ENCODE peak calls at places on chromosomes 5 and 9, in five cellular contexts. R is HCT116, G is mucosa of descending colon, B is GM06990, S is SJSA1. E is an unnamed sample.

GRCh38 chr5:164302533-164303235 is 797.3 kb downstream of the MAT2B start:
- DNase-seq in R (no peak), G (no peak), B (no peak), S (no peak), E (no peak)

GRCh38 chr5:66554211-66554610 is 42.0 kb upstream of the MAST4 start:
- DNase-seq in R (no peak), G (no peak), B (peak; percentile 57), S (no peak), E (no peak)

GRCh38 chr9:129109952-129110739 is 447 bp downstream of the CRAT start:
- DNase-seq in R (no peak), G (no peak), B (no peak), S (peak; percentile 59), E (no peak)

GRCh38 chr5:141878186-141878770 is at the start of gene PCDH1:
- DNase-seq in R (no peak), G (no peak), B (no peak), S (no peak), E (no peak)

GRCh38 chr9:4221936-4222335 is 77.9 kb downstream of the GLIS3 start:
- DNase-seq in R (no peak), G (no peak), B (no peak), S (no peak), E (no peak)

GRCh38 chr5:134592141-134592746 is 40.4 kb downstream of the SAR1B start:
- DNase-seq in R (no peak), G (no peak), B (no peak), S (no peak), E (no peak)

GRCh38 chr5:51378778-51379652 is 4.2 kb upstream of the ISL1 start:
- DNase-seq in R (no peak), G (no peak), B (no peak), S (no peak), E (no peak)

GRCh38 chr5:66757219-66757833 is 161.1 kb downstream of the MAST4 start:
- DNase-seq in R (peak; percentile 18), G (no peak), B (no peak), S (no peak), E (no peak)

GRCh38 chr5:93359296-93359957 is 221.6 kb downstream of the NR2F1-AS1 start:
- DNase-seq in R (peak; percentile 90), G (no peak), B (no peak), S (no peak), E (no peak)

GRCh38 chr5:151615431-151615830 is 24.3 kb upstream of the FAT2 start:
- DNase-seq in R (no peak), G (no peak), B (no peak), S (no peak), E (no peak)

GRCh38 chr5:104611419-104611818 is 1048.8 kb upstream of the NUDT12 start:
- DNase-seq in R (no peak), G (no peak), B (no peak), S (no peak), E (no peak)

GRCh38 chr5:180640301-180640764 is 9.1 kb downstream of the FLT4 start:
- DNase-seq in R (no peak), G (no peak), B (no peak), S (no peak), E (no peak)

GRCh38 chr9:114137831-114138230 is 17.5 kb upstream of the COL27A1 start:
- DNase-seq in R (no peak), G (no peak), B (no peak), S (no peak), E (no peak)

GRCh38 chr9:81724242-81724889 is 35.0 kb upstream of the TLE1 start:
- DNase-seq in R (no peak), G (no peak), B (no peak), S (no peak), E (no peak)

GRCh38 chr5:95715799-95716461 is 15.2 kb upstream of the RHOBTB3 start:
- DNase-seq in R (peak; percentile 63), G (no peak), B (peak; percentile 34), S (no peak), E (no peak)

GRCh38 chr5:139422307-139422893 is 16.9 kb downstream of the DNAJC18 start:
- DNase-seq in R (peak; percentile 48), G (no peak), B (no peak), S (peak; percentile 59), E (peak; percentile 83)

GRCh38 chr5:141758316-141758965 is 76.4 kb upstream of the ARAP3 start:
- DNase-seq in R (no peak), G (no peak), B (no peak), S (no peak), E (no peak)

GRCh38 chr9:72592501-72593403 is 71.3 kb downstream of the TMC1 start:
- DNase-seq in R (no peak), G (no peak), B (peak; percentile 15), S (no peak), E (peak; percentile 60)

GRCh38 chr5:61435368-61435767 is 103.3 kb downstream of the ZSWIM6 start:
- DNase-seq in R (no peak), G (no peak), B (no peak), S (no peak), E (no peak)

GRCh38 chr9:19720374-19720773 is 68.5 kb downstream of the SLC24A2 start:
- DNase-seq in R (no peak), G (no peak), B (no peak), S (no peak), E (no peak)

GRCh38 chr5:110161162-110161561 is 471.4 kb downstream of the MAN2A1 start:
- DNase-seq in R (no peak), G (no peak), B (no peak), S (no peak), E (no peak)

GRCh38 chr9:31542384-31543055 is 841.9 kb upstream of the ACO1 start:
- DNase-seq in R (no peak), G (no peak), B (no peak), S (no peak), E (no peak)

GRCh38 chr5:144368556-144368955 is 197.9 kb downstream of the KCTD16 start:
- DNase-seq in R (no peak), G (no peak), B (no peak), S (no peak), E (no peak)

GRCh38 chr5:150035139-150035893 is 34.8 kb downstream of the HMGXB3 start:
- DNase-seq in R (no peak), G (no peak), B (no peak), S (no peak), E (no peak)
- H3K36me3 ChIP-seq in R (peaks cover 87% of the 10 kb centered on the region), G (peaks cover 7% of the 10 kb centered on the region), B (peaks cover 39% of the 10 kb centered on the region), S (peaks cover 97% of the 10 kb centered on the region), E (peaks cover 43% of the 10 kb centered on the region)

GRCh38 chr9:136405481-136405880 is 4.9 kb downstream of the ENTR1 start:
- DNase-seq in R (no peak), G (no peak), B (no peak), S (no peak), E (no peak)
- H3K36me3 ChIP-seq in R (peaks cover 39% of the 10 kb centered on the region), G (peaks cover 4% of the 10 kb centered on the region), B (peaks cover 18% of the 10 kb centered on the region), S (peaks cover 50% of the 10 kb centered on the region), E (peaks cover 41% of the 10 kb centered on the region)

GRCh38 chr9:33306037-33306436 is 15.7 kb downstream of the NFX1 start:
- DNase-seq in R (no peak), G (no peak), B (no peak), S (no peak), E (peak; percentile 30)
- H3K36me3 ChIP-seq in R (peaks cover 78% of the 10 kb centered on the region), G (no peaks in the 10 kb centered on the region), B (peaks cover 28% of the 10 kb centered on the region), S (peaks cover 24% of the 10 kb centered on the region), E (peaks cover 41% of the 10 kb centered on the region)

GRCh38 chr9:21479152-21479702 is 2.9 kb downstream of the IFNE start:
- DNase-seq in R (no peak), G (no peak), B (no peak), S (no peak), E (no peak)
- H3K36me3 ChIP-seq in R (no peaks in the 10 kb centered on the region), G (no peaks in the 10 kb centered on the region), B (no peaks in the 10 kb centered on the region), S (no peaks in the 10 kb centered on the region), E (no peaks in the 10 kb centered on the region)

GRCh38 chr5:72205431-72206009 is 98.2 kb downstream of the MAP1B start:
- DNase-seq in R (no peak), G (no peak), B (no peak), S (no peak), E (no peak)
- H3K36me3 ChIP-seq in R (no peaks in the 10 kb centered on the region), G (no peaks in the 10 kb centered on the region), B (no peaks in the 10 kb centered on the region), S (peaks cover 87% of the 10 kb centered on the region), E (no peaks in the 10 kb centered on the region)

GRCh38 chr5:1057841-1058548 is 49.4 kb downstream of the NKD2 start:
- DNase-seq in R (no peak), G (no peak), B (no peak), S (no peak), E (no peak)
- H3K36me3 ChIP-seq in R (no peaks in the 10 kb centered on the region), G (no peaks in the 10 kb centered on the region), B (no peaks in the 10 kb centered on the region), S (peaks cover 44% of the 10 kb centered on the region), E (peaks cover 93% of the 10 kb centered on the region)

E was measured in naive thymus-derived CD4-positive, alpha-beta T cell.